ENCODE peak calls at places on chromosome 20, in ten cellular contexts. U, V, S, O, H, E, Y, Q, X and F are unnamed samples.

GRCh38 chr20:20827992-20828597 is 115.7 kb upstream of the RALGAPA2 start:
- DNase-seq in X (no peak), H (no peak), Y (no peak), O (no peak), S (no peak), Q (no peak), U (no peak), E (no peak), V (no peak), F (no peak)

GRCh38 chr20:32638848-32639247 is 34.9 kb downstream of the C20orf203 start:
- DNase-seq in O (no peak), E (no peak), Y (no peak), H (no peak), Q (peak; percentile 25), V (no peak), S (no peak), X (no peak), U (no peak), F (no peak)

GRCh38 chr20:32613596-32614053 is 28.5 kb upstream of the NOL4L start:
- DNase-seq in O (no peak), H (no peak), V (no peak), S (no peak), X (no peak), Q (no peak), E (no peak), Y (no peak), U (no peak), F (no peak)

GRCh38 chr20:63371346-63371865 is 10.3 kb upstream of the CHRNA4 start:
- DNase-seq in E (no peak), Q (no peak), X (no peak), V (no peak), O (no peak), S (no peak), U (no peak), Y (peak; percentile 65), H (no peak), F (no peak)

GRCh38 chr20:62898970-62899632 is 27.2 kb downstream of the DIDO1 start:
- DNase-seq in X (no peak), U (no peak), V (no peak), S (no peak), Y (no peak), H (no peak), E (no peak), O (no peak), Q (no peak), F (no peak)

GRCh38 chr20:61758556-61759200 is 307.0 kb downstream of the TAF4 start:
- DNase-seq in H (no peak), V (no peak), O (no peak), Y (peak; percentile 69), X (no peak), E (no peak), S (no peak), U (no peak), Q (no peak), F (no peak)

GRCh38 chr20:34583524-34583923 is 25.0 kb downstream of the MAP1LC3A start:
- DNase-seq in Y (no peak), H (no peak), Q (no peak), E (no peak), V (no peak), X (no peak), U (no peak), S (no peak), O (no peak), F (peak; percentile 32)

GRCh38 chr20:44171775-44172571 is 15.0 kb downstream of the JPH2 start:
- DNase-seq in Y (no peak), U (no peak), E (no peak), V (no peak), Q (no peak), X (no peak), O (no peak), H (no peak), S (no peak), F (no peak)

GRCh38 chr20:13930246-13930645 is 60.2 kb downstream of the SEL1L2 start:
- DNase-seq in H (no peak), O (no peak), S (no peak), Y (no peak), X (no peak), E (no peak), V (no peak), U (no peak), Q (no peak), F (peak; percentile 61)

GRCh38 chr20:13936781-13937576 is 53.4 kb downstream of the SEL1L2 start:
- DNase-seq in Y (no peak), H (no peak), S (no peak), X (no peak), U (no peak), O (no peak), E (no peak), V (no peak), Q (no peak), F (no peak)

GRCh38 chr20:13941031-13941430 is 49.4 kb downstream of the SEL1L2 start:
- DNase-seq in V (no peak), Y (no peak), E (no peak), O (no peak), X (no peak), U (no peak), S (no peak), Q (no peak), H (no peak), F (no peak)

GRCh38 chr20:13929836-13930235 is 60.6 kb downstream of the SEL1L2 start:
- DNase-seq in Y (no peak), Q (no peak), H (no peak), U (no peak), E (no peak), O (no peak), V (no peak), X (no peak), S (no peak), F (no peak)

GRCh38 chr20:13934992-13935894 is 55.2 kb downstream of the SEL1L2 start:
- DNase-seq in X (no peak), U (no peak), S (no peak), O (no peak), E (no peak), H (no peak), Q (no peak), Y (no peak), V (no peak), F (no peak)
- H3K4me3 ChIP-seq in X (no peak overlapping the region), U (no peak overlapping the region), S (no peak overlapping the region), O (no peak overlapping the region), E (no peak overlapping the region), H (no peak overlapping the region), Q (no peak overlapping the region), Y (no peak overlapping the region), V (no peak overlapping the region), F (no peak overlapping the region)

DNA sequence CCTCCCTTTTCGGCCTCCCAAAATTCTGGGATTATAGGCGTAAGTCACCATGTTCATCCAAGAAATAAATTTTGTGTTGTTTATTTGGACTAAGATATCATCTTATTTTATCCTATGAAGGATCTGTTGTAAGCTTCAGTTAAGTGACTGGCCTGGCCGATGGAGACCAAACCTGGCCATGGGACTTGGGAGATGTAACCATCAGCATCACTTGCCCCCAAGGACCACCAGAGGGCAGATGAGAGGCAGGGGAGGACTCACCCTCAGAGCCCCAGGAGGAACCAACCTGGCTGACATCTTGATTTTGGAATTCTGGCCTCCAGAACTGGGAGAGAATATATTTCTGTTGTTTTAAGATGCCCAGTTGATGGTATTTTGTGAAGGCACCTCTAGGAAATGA is 266.7 kb downstream of the CDH26 start:
- DNase-seq in U (peak; percentile 23), H (no peak), X (no peak), Q (peak; percentile 11), Y (no peak), S (no peak), E (no peak), O (no peak), V (no peak), F (peak; percentile 13)
- TF ChIP-seq CTCF in U (peak; percentile 28), H (peak; percentile 53), X (no peak), Q (peak; percentile 57), Y (no peak), S (peak; percentile 65), E (peak; percentile 43), O (no peak), V (no peak), F (peak; percentile 56)

GRCh38 chr20:5268449-5268848 is 48.3 kb downstream of the PROKR2 start:
- DNase-seq in H (no peak), O (no peak), Q (no peak), S (no peak), X (no peak), U (no peak), E (no peak), V (no peak), Y (no peak), F (no peak)

GRCh38 chr20:5270608-5271007 is 46.1 kb downstream of the PROKR2 start:
- DNase-seq in U (no peak), V (no peak), Y (peak; percentile 19), X (no peak), S (no peak), O (no peak), E (no peak), Q (no peak), H (no peak), F (no peak)

GRCh38 chr20:5264807-5265206 is 51.9 kb downstream of the PROKR2 start:
- DNase-seq in V (no peak), Q (no peak), O (no peak), H (no peak), X (no peak), S (no peak), Y (no peak), E (no peak), U (no peak), F (no peak)

GRCh38 chr20:5265339-5265985 is 51.3 kb downstream of the PROKR2 start:
- DNase-seq in X (no peak), U (no peak), V (no peak), Y (no peak), S (no peak), Q (no peak), H (no peak), O (no peak), E (no peak), F (no peak)

DNA sequence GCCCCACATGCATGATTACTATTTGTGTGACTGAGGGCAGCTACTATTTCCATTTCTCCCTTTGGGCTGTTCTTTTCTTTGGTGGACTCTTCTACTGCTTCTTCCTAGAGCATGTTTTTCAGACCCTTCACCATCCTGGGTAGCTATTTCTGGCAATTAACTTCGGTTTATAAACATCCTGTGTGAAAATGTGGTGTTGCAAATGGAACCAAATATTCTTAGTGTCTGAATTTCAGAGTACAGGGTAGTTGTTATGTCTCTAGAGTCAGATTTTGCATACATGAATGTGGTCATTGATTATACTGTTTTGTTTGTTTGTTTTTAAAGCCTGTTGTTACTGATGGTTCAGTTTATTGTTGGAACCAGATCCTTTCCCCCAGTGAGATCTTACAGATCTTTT is 49.7 kb downstream of the PROKR2 start:
- DNase-seq in E (no peak), O (no peak), X (no peak), S (no peak), Y (no peak), V (no peak), Q (no peak), H (no peak), U (no peak), F (no peak)
- H3K4me3 ChIP-seq in E (no peak overlapping the region), O (no peak overlapping the region), X (no peak overlapping the region), S (no peak overlapping the region), Y (no peak overlapping the region), V (no peak overlapping the region), Q (no peak overlapping the region), H (no peak overlapping the region), U (no peak overlapping the region), F (no peak overlapping the region)

DNA sequence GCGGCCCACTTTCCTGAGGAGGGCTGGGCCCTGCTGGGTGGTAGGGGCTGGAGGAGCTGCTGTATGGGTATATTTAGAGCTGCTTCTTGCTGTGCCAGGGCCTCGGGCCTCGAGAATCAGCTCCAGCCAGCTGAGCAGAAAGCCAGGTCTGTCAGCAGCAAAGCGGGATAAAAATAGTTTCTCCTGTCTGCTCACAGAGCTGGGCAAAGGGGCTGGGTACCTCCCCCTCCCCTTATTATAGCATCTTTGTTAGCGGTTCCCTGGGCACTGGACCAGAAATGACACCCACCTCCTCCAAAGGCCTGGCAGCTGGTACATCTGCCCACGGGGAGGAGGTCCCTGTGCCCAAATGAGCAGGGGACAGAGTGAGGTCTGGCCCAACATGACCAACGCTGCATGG is 6.0 kb downstream of the SCRT2 start:
- DNase-seq in Q (no peak), Y (no peak), H (no peak), E (no peak), U (no peak), V (no peak), O (no peak), X (no peak), S (no peak), F (no peak)
- TF ChIP-seq CTCF in Q (no peak), Y (no peak), H (no peak), E (no peak), U (no peak), V (no peak), O (no peak), X (no peak), S (no peak), F (no peak)